ENCODE peak calls at places on chromosomes 2 and 18, in six cellular contexts. I is OCI-M1, O is ELF-1, A is NCI-H2029 treated with DMSO at 0.1 percent for 48 hours, X is iPS DF 6.9, V is A172. F is an unnamed sample.
A peak's percentile ranks its signal among the peaks of the same experiment; 100 is the strongest.

GRCh38 chr2:170714156-170715061 is 728 bp upstream of the SP5 start:
- DNase-seq in I (peak; percentile 64), O (peak; percentile 64), A (no peak), X (no peak), V (no peak), F (no peak)

GRCh38 chr2:9699139-9699823 is 68.5 kb upstream of the YWHAQ start:
- DNase-seq in I (peak; percentile 8), O (peak; percentile 38), A (no peak), X (no peak), V (peak; percentile 63), F (peak; percentile 74)

GRCh38 chr2:107068069-107068468 is 182.1 kb upstream of the ST6GAL2 start:
- DNase-seq in I (no peak), O (no peak), A (no peak), X (no peak), V (no peak), F (no peak)

GRCh38 chr18:48715651-48716354 is 177.0 kb downstream of the CTIF start:
- DNase-seq in I (peak; percentile 85), O (peak; percentile 56), A (no peak), X (no peak), V (no peak), F (no peak)

GRCh38 chr2:110853516-110853915 is 121.1 kb downstream of the ACOXL start:
- DNase-seq in I (peak; percentile 52), O (no peak), A (no peak), X (no peak), V (peak; percentile 20), F (peak; percentile 42)

GRCh38 chr2:127106998-127107621 is at the start of gene BIN1:
- DNase-seq in I (peak; percentile 88), O (peak; percentile 96), A (no peak), X (peak; percentile 55), V (peak; percentile 80), F (peak; percentile 74)

GRCh38 chr2:26784570-26785234 is 1.2 kb upstream of the CENPA start:
- DNase-seq in I (no peak), O (peak; percentile 44), A (no peak), X (no peak), V (no peak), F (no peak)

GRCh38 chr2:29615183-29615582 is 306.2 kb downstream of the ALK start:
- DNase-seq in I (no peak), O (no peak), A (no peak), X (no peak), V (no peak), F (no peak)

GRCh38 chr18:7896164-7896563 is 329.0 kb downstream of the PTPRM start:
- DNase-seq in I (no peak), O (no peak), A (no peak), X (no peak), V (no peak), F (no peak)

GRCh38 chr2:230602562-230603230 is 109.9 kb upstream of the CAB39 start:
- DNase-seq in I (no peak), O (no peak), A (no peak), X (no peak), V (no peak), F (no peak)

GRCh38 chr2:207229161-207229560 is 63.4 kb upstream of the KLF7 start:
- DNase-seq in I (no peak), O (no peak), A (no peak), X (no peak), V (no peak), F (no peak)

GRCh38 chr2:218026244-218026643 is 23.4 kb upstream of the TNS1 start:
- DNase-seq in I (no peak), O (no peak), A (no peak), X (no peak), V (no peak), F (no peak)

GRCh38 chr2:239700946-239701345 is 300.1 kb upstream of the HDAC4 start:
- DNase-seq in I (no peak), O (no peak), A (no peak), X (no peak), V (no peak), F (no peak)

GRCh38 chr2:97678217-97678762 is 8.8 kb downstream of the C2orf92 start:
- DNase-seq in I (peak; percentile 64), O (no peak), A (no peak), X (no peak), V (no peak), F (no peak)

GRCh38 chr2:150911766-150912280 is 349.8 kb downstream of the RBM43 start:
- DNase-seq in I (peak; percentile 81), O (peak; percentile 4), A (no peak), X (no peak), V (peak; percentile 84), F (peak; percentile 61)

GRCh38 chr2:217662984-217663602 is 339.7 kb downstream of the TNS1 start:
- DNase-seq in I (no peak), O (no peak), A (no peak), X (no peak), V (peak; percentile 26), F (no peak)

GRCh38 chr18:43830905-43831304 is 553.6 kb upstream of the SYT4 start:
- DNase-seq in I (no peak), O (peak; percentile 42), A (peak; percentile 2), X (no peak), V (no peak), F (no peak)

GRCh38 chr2:65159261-65159660 is 29.4 kb upstream of the RAB1A start:
- DNase-seq in I (no peak), O (no peak), A (no peak), X (no peak), V (no peak), F (no peak)

GRCh38 chr2:226984461-226985226 is 148.8 kb downstream of the RHBDD1 start:
- DNase-seq in I (peak; percentile 34), O (peak; percentile 56), A (no peak), X (no peak), V (no peak), F (no peak)

GRCh38 chr2:68734688-68735525 is at the start of gene ARHGAP25:
- DNase-seq in I (peak; percentile 75), O (no peak), A (no peak), X (no peak), V (no peak), F (no peak)

GRCh38 chr2:198991431-198991830 is 466.3 kb downstream of the SATB2 start:
- DNase-seq in I (no peak), O (no peak), A (no peak), X (no peak), V (no peak), F (peak; percentile 39)

GRCh38 chr18:3454365-3455089 is 4.6 kb downstream of the TGIF1 start:
- DNase-seq in I (peak; percentile 88), O (peak; percentile 65), A (peak; percentile 12), X (no peak), V (peak; percentile 74), F (peak; percentile 70)

GRCh38 chr2:31322376-31322775 is 88.4 kb downstream of the EHD3 start:
- DNase-seq in I (no peak), O (no peak), A (no peak), X (no peak), V (peak; percentile 33), F (no peak)

GRCh38 chr2:86807462-86808275 is 17.0 kb upstream of the CD8A start:
- DNase-seq in I (no peak), O (peak; percentile 82), A (peak; percentile 21), X (no peak), V (peak; percentile 8), F (peak; percentile 56)

GRCh38 chr18:8279931-8280330 is 329.3 kb upstream of the RAB12 start:
- DNase-seq in I (no peak), O (no peak), A (no peak), X (no peak), V (no peak), F (no peak)

GRCh38 chr2:95297088-95297487 is at the start of gene KCNIP3:
- DNase-seq in I (peak; percentile 3), O (no peak), A (peak; percentile 80), X (no peak), V (no peak), F (no peak)

GRCh38 chr2:15561574-15562344 is 625 bp upstream of the NBAS start:
- DNase-seq in I (peak; percentile 93), O (peak; percentile 38), A (no peak), X (no peak), V (peak; percentile 35), F (no peak)

GRCh38 chr2:163247151-163247872 is 408.7 kb upstream of the KCNH7 start:
- DNase-seq in I (no peak), O (peak; percentile 5), A (no peak), X (peak; percentile 4), V (no peak), F (no peak)

GRCh38 chr2:217797661-217798069 is 205.1 kb downstream of the TNS1 start:
- DNase-seq in I (no peak), O (no peak), A (peak; percentile 47), X (no peak), V (no peak), F (peak; percentile 96)

GRCh38 chr2:46690825-46691224 is 211.5 kb downstream of the TMEM247 start:
- DNase-seq in I (no peak), O (no peak), A (no peak), X (no peak), V (peak; percentile 96), F (no peak)

GRCh38 chr2:191864623-191865521 is 18.0 kb upstream of the CAVIN2 start:
- DNase-seq in I (no peak), O (no peak), A (no peak), X (no peak), V (peak; percentile 32), F (peak; percentile 54)

GRCh38 chr18:56038258-56039030 is 450.5 kb upstream of the TCF4 start:
- DNase-seq in I (no peak), O (no peak), A (no peak), X (no peak), V (no peak), F (no peak)

GRCh38 chr2:71608441-71608840 is 155.1 kb downstream of the DYSF start:
- DNase-seq in I (no peak), O (no peak), A (no peak), X (no peak), V (no peak), F (no peak)

F was measured in bronchial epithelial cell.